ENCODE peak calls at places on chromosomes 13 and 19, in four cellular contexts. J is colonic mucosa, Q is foreskin fibroblast, F is AG04450. S is an unnamed sample.

GRCh38 chr19:9857076-9857721 is 22.1 kb downstream of the PIN1 start:
- DNase-seq in J (no peak), Q (no peak), F (no peak), S (no peak)

GRCh38 chr19:16330811-16331690 is 6.4 kb downstream of the KLF2 start:
- DNase-seq in J (no peak), Q (no peak), F (no peak), S (no peak)

GRCh38 chr13:20498659-20499058 is 27.0 kb downstream of the CRYL1 start:
- DNase-seq in J (no peak), Q (no peak), F (no peak), S (no peak)

GRCh38 chr19:13094771-13095392 is 7.8 kb downstream of the LYL1 start:
- DNase-seq in J (no peak), Q (no peak), F (no peak), S (no peak)

GRCh38 chr13:30153871-30154426 is 153.4 kb downstream of the KATNAL1 start:
- DNase-seq in J (no peak), Q (no peak), F (no peak), S (no peak)

GRCh38 chr13:86831084-86831483 is 840.1 kb upstream of the SLITRK5 start:
- DNase-seq in J (no peak), Q (no peak), F (no peak), S (no peak)

GRCh38 chr13:99996177-99996705 is 14.7 kb downstream of the ZIC2 start:
- DNase-seq in J (no peak), Q (no peak), F (no peak), S (no peak)

GRCh38 chr19:48806518-48806817 is 4.4 kb downstream of the BCAT2 start:
- DNase-seq in J (peak), Q (no peak), F (no peak), S (no peak)

GRCh38 chr13:25171517-25172302 is at the start of gene AMER2:
- DNase-seq in J (no peak), Q (peak), F (no peak), S (no peak)

DNA sequence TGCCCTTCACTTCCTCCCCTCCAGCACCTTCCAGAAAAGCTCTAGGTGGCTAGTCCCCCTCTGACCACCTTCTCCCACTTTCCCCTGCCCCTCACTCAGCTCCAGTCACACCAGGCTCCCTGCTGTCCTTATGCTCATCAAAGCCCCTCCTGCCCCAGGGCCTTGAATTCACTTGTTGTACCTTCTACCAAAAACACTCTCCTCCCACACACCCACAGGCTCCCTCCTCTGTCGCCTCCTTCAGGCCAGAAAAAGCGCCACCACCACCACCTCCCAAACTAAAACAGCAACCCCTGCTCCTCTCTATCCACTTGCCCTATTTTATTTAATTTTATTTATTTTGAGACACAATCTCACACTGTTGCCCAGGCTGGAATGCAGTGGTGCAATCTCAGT is 4.8 kb upstream of the CEACAM16 start:
- DNase-seq in J (no peak), Q (no peak), F (no peak), S (no peak)
- TF ChIP-seq CTCF in J (peak), Q (peak), F (peak), S (peak)

GRCh38 chr19:53504903-53505302 is 33.0 kb upstream of the ZNF331 start:
- DNase-seq in J (no peak), Q (no peak), F (no peak), S (no peak)
- H3K4me3 ChIP-seq in J (no peak), Q (peak), F (peak), S (no peak)

GRCh38 chr19:42216653-42217521 is 590 bp downstream of the DEDD2 start:
- DNase-seq in J (peak), Q (peak), F (no peak), S (no peak)

GRCh38 chr19:42219812-42220750 is at the start of gene ZNF526:
- DNase-seq in J (peak), Q (peak), F (peak), S (peak)

GRCh38 chr19:42217522-42218442 is at the start of gene DEDD2:
- DNase-seq in J (peak), Q (peak), F (peak), S (peak)

GRCh38 chr19:42220751-42221097 is 612 bp downstream of the ZNF526 start:
- DNase-seq in J (no peak), Q (no peak), F (no peak), S (no peak)

DNA sequence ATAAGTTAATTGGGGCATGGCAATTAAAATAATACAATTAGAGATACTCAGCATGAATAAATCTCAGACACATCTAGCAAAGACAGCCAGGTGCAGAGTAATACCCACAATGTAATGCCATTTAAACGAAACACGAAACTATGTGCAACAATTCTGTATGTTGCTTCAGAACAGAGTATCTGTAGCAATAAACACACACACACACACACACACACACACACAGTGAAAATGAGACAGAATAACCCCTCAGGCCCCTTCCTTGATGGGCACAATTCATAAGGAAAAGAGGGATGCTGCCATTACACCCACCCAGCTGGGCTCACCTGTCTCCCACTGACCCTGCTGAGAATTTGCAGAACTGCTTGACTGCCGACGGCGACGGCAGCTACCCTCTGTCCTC is 2.7 kb downstream of the DEDD2 start:
- DNase-seq in J (no peak), Q (no peak), F (no peak), S (no peak)
- TF ChIP-seq CTCF in J (no peak), Q (no peak), F (no peak), S (no peak)

DNA sequence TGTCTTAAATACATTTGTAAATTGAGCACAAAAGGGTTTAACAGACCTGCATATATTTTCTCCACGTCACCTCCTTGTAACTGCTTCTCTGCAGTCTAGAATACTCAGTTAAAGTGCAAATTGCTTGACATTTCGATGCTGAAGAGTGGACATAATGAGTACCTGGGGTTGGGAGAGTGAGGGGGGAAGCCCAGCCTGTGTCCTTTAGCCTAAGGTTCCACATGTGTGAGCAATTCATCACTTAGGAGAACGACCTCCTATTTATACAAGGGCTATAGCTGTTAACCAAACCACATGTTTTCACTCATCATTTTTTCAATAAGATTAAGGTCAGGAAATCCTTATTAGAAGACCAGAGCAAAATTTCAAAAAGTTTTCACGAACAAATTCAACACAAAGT is 29.5 kb downstream of the PCDH9 start:
- DNase-seq in J (no peak), Q (no peak), F (no peak), S (no peak)
- H3K4me3 ChIP-seq in J (no peak), Q (no peak), F (no peak), S (no peak)

GRCh38 chr13:27171244-27171829 is at the start of gene USP12:
- DNase-seq in J (no peak), Q (no peak), F (no peak), S (no peak)
- TF ChIP-seq CTCF in J (no peak), Q (no peak), F (no peak), S (peak)